ENCODE peak calls at places on chromosomes 6 and 20, in seven cellular contexts. One of them, this sample, is unnamed.

GRCh38 chr6:106750146-106750900 is 120.9 kb downstream of the QRSL1 start:
- DNase-seq in HCT116: no peak
- DNase-seq in H1: no peak
- DNase-seq in GM12878: no peak
- DNase-seq in SK-N-SH: no peak
- DNase-seq in HepG2: no peak
- DNase-seq in NT2/D1: no peak
- DNase-seq in this sample: no peak

GRCh38 chr20:41650221-41650948 is 32.2 kb upstream of the CHD6 start:
- DNase-seq in HCT116: no peak
- DNase-seq in H1: no peak
- DNase-seq in GM12878: no peak
- DNase-seq in SK-N-SH: no peak
- DNase-seq in HepG2: no peak
- DNase-seq in NT2/D1: no peak
- DNase-seq in this sample: no peak

GRCh38 chr20:8473459-8473858 is 341.4 kb downstream of the PLCB1 start:
- DNase-seq in HCT116: no peak
- DNase-seq in H1: no peak
- DNase-seq in GM12878: no peak
- DNase-seq in SK-N-SH: no peak
- DNase-seq in HepG2: no peak
- DNase-seq in NT2/D1: no peak
- DNase-seq in this sample: no peak

GRCh38 chr20:23622839-23623343 is 14.9 kb downstream of the CST3 start:
- DNase-seq in HCT116: peak
- DNase-seq in H1: no peak
- DNase-seq in GM12878: no peak
- DNase-seq in SK-N-SH: no peak
- DNase-seq in HepG2: peak
- DNase-seq in NT2/D1: no peak
- DNase-seq in this sample: peak

GRCh38 chr20:25280574-25281535 is 33.0 kb downstream of the PYGB start:
- DNase-seq in HCT116: no peak
- DNase-seq in H1: peak
- DNase-seq in GM12878: no peak
- DNase-seq in SK-N-SH: no peak
- DNase-seq in HepG2: no peak
- DNase-seq in NT2/D1: no peak
- DNase-seq in this sample: no peak

GRCh38 chr6:135974416-135974815 is 122.9 kb downstream of the PDE7B start:
- DNase-seq in HCT116: no peak
- DNase-seq in H1: no peak
- DNase-seq in GM12878: no peak
- DNase-seq in SK-N-SH: no peak
- DNase-seq in HepG2: no peak
- DNase-seq in NT2/D1: no peak
- DNase-seq in this sample: no peak

GRCh38 chr20:37518606-37519507 is 2.2 kb upstream of the NNAT start:
- DNase-seq in HCT116: no peak
- DNase-seq in H1: no peak
- DNase-seq in GM12878: no peak
- DNase-seq in SK-N-SH: no peak
- DNase-seq in HepG2: no peak
- DNase-seq in NT2/D1: no peak
- DNase-seq in this sample: no peak

GRCh38 chr6:13248953-13249432 is 79.3 kb downstream of the TBC1D7 start:
- DNase-seq in HCT116: no peak
- DNase-seq in H1: no peak
- DNase-seq in GM12878: no peak
- DNase-seq in SK-N-SH: no peak
- DNase-seq in HepG2: no peak
- DNase-seq in NT2/D1: no peak
- DNase-seq in this sample: no peak

GRCh38 chr6:162770955-162771354 is 43.2 kb downstream of the PACRG start:
- DNase-seq in HCT116: no peak
- DNase-seq in H1: no peak
- DNase-seq in GM12878: no peak
- DNase-seq in SK-N-SH: no peak
- DNase-seq in HepG2: no peak
- DNase-seq in NT2/D1: no peak
- DNase-seq in this sample: no peak

GRCh38 chr6:151391021-151391470 is 313 bp downstream of the ZBTB2 start:
- DNase-seq in HCT116: no peak
- DNase-seq in H1: no peak
- DNase-seq in GM12878: no peak
- DNase-seq in SK-N-SH: peak
- DNase-seq in HepG2: peak
- DNase-seq in NT2/D1: no peak
- DNase-seq in this sample: peak

GRCh38 chr20:52840041-52840440 is 132.1 kb upstream of the TSHZ2 start:
- DNase-seq in HCT116: no peak
- DNase-seq in H1: no peak
- DNase-seq in GM12878: no peak
- DNase-seq in SK-N-SH: no peak
- DNase-seq in HepG2: no peak
- DNase-seq in NT2/D1: no peak
- DNase-seq in this sample: no peak

GRCh38 chr6:67212584-67212983 is 1422.5 kb upstream of the ADGRB3 start:
- DNase-seq in HCT116: no peak
- DNase-seq in H1: no peak
- DNase-seq in GM12878: no peak
- DNase-seq in SK-N-SH: no peak
- DNase-seq in HepG2: no peak
- DNase-seq in NT2/D1: no peak
- DNase-seq in this sample: no peak

GRCh38 chr6:20424679-20425078 is 23.0 kb downstream of the E2F3 start:
- DNase-seq in HCT116: no peak
- DNase-seq in H1: peak
- DNase-seq in GM12878: no peak
- DNase-seq in SK-N-SH: no peak
- DNase-seq in HepG2: peak
- DNase-seq in NT2/D1: no peak
- DNase-seq in this sample: no peak

GRCh38 chr6:46914279-46914810 is 7.4 kb downstream of the ADGRF5 start:
- DNase-seq in HCT116: no peak
- DNase-seq in H1: no peak
- DNase-seq in GM12878: no peak
- DNase-seq in SK-N-SH: no peak
- DNase-seq in HepG2: no peak
- DNase-seq in NT2/D1: no peak
- DNase-seq in this sample: no peak

GRCh38 chr20:51966296-51966971 is 164.1 kb upstream of the SALL4 start:
- DNase-seq in HCT116: peak
- DNase-seq in H1: peak
- DNase-seq in GM12878: no peak
- DNase-seq in SK-N-SH: peak
- DNase-seq in HepG2: peak
- DNase-seq in NT2/D1: peak
- DNase-seq in this sample: peak

DNA sequence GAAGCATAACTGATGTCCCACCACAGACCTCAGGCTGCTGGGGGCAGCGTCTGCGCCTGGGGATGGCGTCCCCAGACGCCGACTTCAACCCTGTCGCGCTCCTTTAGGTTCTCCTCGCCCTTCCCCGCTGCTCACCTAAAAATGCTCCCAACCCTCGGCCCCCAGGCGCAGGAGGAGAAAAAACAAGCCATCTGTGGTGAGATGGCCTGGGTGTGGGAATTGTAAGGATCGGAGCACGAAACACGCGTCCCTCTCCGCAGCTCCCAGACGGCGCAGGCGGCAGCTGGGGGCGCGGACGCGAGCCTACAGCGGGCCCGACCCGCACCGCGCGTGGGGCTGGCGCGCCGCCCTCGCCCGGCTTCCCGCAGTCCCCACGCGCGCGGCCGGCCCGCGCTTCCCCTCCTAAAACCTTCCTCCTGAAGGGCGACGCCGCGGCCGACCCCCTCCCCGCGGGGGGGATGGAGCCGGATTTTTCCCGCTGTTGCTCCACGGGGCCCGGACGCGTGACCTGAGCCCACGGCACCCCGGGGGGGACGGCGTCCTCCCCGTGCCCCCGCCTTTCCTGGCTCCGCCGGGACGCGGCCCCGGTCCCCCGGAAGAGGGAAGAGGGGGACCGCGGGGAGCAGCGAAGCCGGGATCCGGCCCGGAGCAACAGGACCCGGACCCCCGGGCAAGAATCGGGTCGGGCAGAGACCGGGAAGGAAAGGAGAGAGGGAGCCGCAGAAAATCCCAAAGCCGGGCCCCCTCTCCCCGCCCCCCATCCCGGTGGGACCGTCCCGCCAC is 609 bp downstream of the EPB41L2 start:
- DNase-seq in HCT116: no peak
- DNase-seq in H1: peak
- DNase-seq in GM12878: no peak
- DNase-seq in SK-N-SH: no peak
- DNase-seq in HepG2: no peak
- DNase-seq in NT2/D1: no peak
- DNase-seq in this sample: peak
- TF ChIP-seq YY1 in HCT116: no peak
- TF ChIP-seq YY1 in H1: no peak
- TF ChIP-seq YY1 in GM12878: no peak
- TF ChIP-seq YY1 in SK-N-SH: no peak
- TF ChIP-seq YY1 in HepG2: no peak
- TF ChIP-seq YY1 in NT2/D1: no peak
- TF ChIP-seq YY1 in this sample: no peak

GRCh38 chr6:63352587-63353281 is 33.0 kb upstream of the LGSN start:
- DNase-seq in HCT116: peak
- DNase-seq in H1: no peak
- DNase-seq in GM12878: peak
- DNase-seq in SK-N-SH: peak
- DNase-seq in HepG2: peak
- DNase-seq in NT2/D1: peak
- DNase-seq in this sample: no peak
- TF ChIP-seq YY1 in HCT116: no peak
- TF ChIP-seq YY1 in H1: no peak
- TF ChIP-seq YY1 in GM12878: peak
- TF ChIP-seq YY1 in SK-N-SH: no peak
- TF ChIP-seq YY1 in HepG2: peak
- TF ChIP-seq YY1 in NT2/D1: no peak
- TF ChIP-seq YY1 in this sample: no peak

DNA sequence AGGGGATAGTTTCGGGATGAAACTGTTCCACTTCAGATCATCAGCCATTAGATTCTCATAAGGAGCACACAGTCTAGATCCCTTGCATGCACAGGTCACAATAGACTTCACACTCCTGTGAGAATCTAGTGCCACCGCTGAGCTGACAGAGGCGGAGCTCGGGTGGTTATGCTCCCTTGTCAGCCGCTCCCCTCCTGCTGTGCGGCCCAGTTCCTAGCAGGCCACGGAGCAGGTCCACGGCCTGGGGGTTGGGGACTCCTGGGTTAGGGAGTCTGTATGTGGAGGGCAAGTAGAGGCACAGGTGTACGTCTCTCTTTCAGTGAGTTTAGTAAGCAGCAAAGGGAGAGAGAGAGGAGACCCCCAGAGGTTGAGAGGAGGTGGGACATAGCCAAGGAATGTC is 30.5 kb upstream of the MDFI start:
- DNase-seq in HCT116: no peak
- DNase-seq in H1: no peak
- DNase-seq in GM12878: no peak
- DNase-seq in SK-N-SH: no peak
- DNase-seq in HepG2: no peak
- DNase-seq in NT2/D1: no peak
- DNase-seq in this sample: no peak
- TF ChIP-seq YY1 in HCT116: no peak
- TF ChIP-seq YY1 in H1: no peak
- TF ChIP-seq YY1 in GM12878: no peak
- TF ChIP-seq YY1 in SK-N-SH: no peak
- TF ChIP-seq YY1 in HepG2: no peak
- TF ChIP-seq YY1 in NT2/D1: no peak
- TF ChIP-seq YY1 in this sample: no peak

GRCh38 chr6:142902636-142903053 is 42.3 kb downstream of the HIVEP2 start:
- DNase-seq in HCT116: peak
- DNase-seq in H1: no peak
- DNase-seq in GM12878: peak
- DNase-seq in SK-N-SH: peak
- DNase-seq in HepG2: peak
- DNase-seq in NT2/D1: no peak
- DNase-seq in this sample: peak

GRCh38 chr6:142897659-142898058 is 47.3 kb downstream of the HIVEP2 start:
- DNase-seq in HCT116: no peak
- DNase-seq in H1: no peak
- DNase-seq in GM12878: no peak
- DNase-seq in SK-N-SH: no peak
- DNase-seq in HepG2: no peak
- DNase-seq in NT2/D1: no peak
- DNase-seq in this sample: no peak

GRCh38 chr6:142899101-142899760 is 45.7 kb downstream of the HIVEP2 start:
- DNase-seq in HCT116: no peak
- DNase-seq in H1: no peak
- DNase-seq in GM12878: no peak
- DNase-seq in SK-N-SH: no peak
- DNase-seq in HepG2: no peak
- DNase-seq in NT2/D1: no peak
- DNase-seq in this sample: no peak

GRCh38 chr6:142901616-142902015 is 43.4 kb downstream of the HIVEP2 start:
- DNase-seq in HCT116: no peak
- DNase-seq in H1: no peak
- DNase-seq in GM12878: no peak
- DNase-seq in SK-N-SH: no peak
- DNase-seq in HepG2: no peak
- DNase-seq in NT2/D1: no peak
- DNase-seq in this sample: no peak

DNA sequence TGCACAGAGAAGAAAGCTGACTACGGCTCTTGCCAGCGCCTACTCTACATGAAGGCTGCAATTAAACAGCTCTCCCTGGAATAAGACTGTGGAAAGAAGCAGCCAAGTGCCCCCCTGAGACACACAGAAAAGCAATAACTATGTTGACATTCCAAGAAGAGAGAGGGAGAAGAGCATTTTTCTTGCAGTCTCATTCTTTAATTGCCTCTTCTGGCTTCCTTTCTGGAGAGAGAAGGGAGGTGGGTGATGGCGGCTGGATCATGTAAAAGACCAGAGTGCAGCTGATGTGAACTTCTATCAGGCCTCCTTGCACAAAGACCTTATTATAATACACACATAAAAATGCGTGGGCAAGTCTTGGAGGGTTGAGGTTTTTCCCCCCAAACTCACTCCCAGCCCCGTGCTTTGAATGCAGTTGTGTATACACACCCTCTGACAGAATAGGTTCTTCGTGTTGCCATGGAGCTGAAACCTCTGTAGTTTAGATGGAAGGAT is 44.5 kb downstream of the HIVEP2 start:
- DNase-seq in HCT116: no peak
- DNase-seq in H1: no peak
- DNase-seq in GM12878: no peak
- DNase-seq in SK-N-SH: no peak
- DNase-seq in HepG2: no peak
- DNase-seq in NT2/D1: no peak
- DNase-seq in this sample: no peak
- TF ChIP-seq YY1 in HCT116: no peak
- TF ChIP-seq YY1 in H1: no peak
- TF ChIP-seq YY1 in GM12878: no peak
- TF ChIP-seq YY1 in SK-N-SH: no peak
- TF ChIP-seq YY1 in HepG2: no peak
- TF ChIP-seq YY1 in NT2/D1: no peak
- TF ChIP-seq YY1 in this sample: no peak

DNA sequence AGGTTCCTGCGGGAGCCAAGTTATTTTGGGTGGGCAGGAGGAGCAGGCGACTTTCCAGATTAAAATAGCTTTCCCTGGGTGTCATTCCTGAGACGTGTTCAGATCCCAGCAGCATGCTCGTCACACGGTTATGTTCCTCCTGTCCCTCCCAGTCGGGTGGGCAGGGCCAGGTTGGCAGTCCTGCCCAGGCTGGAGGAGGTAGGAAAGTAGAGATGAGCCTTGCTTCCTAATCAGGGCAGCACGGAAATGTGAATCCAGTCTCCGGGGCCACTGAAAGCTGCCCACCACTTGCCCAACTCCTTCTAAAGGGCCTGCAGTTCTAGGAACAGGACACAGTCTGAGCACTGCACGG is 137.0 kb downstream of the MRPL14 start:
- DNase-seq in HCT116: no peak
- DNase-seq in H1: no peak
- DNase-seq in GM12878: no peak
- DNase-seq in SK-N-SH: no peak
- DNase-seq in HepG2: no peak
- DNase-seq in NT2/D1: no peak
- DNase-seq in this sample: no peak
- TF ChIP-seq YY1 in HCT116: no peak
- TF ChIP-seq YY1 in H1: no peak
- TF ChIP-seq YY1 in GM12878: no peak
- TF ChIP-seq YY1 in SK-N-SH: no peak
- TF ChIP-seq YY1 in HepG2: no peak
- TF ChIP-seq YY1 in NT2/D1: no peak
- TF ChIP-seq YY1 in this sample: no peak

This sample was measured in K562.